ENCODE peak calls at places on chromosomes 3 and 15, in seven cellular contexts. One of them, this sample, is unnamed.

GRCh38 chr3:198079771-198080520 is 119.9 kb downstream of the LMLN start:
- DNase-seq in hepatocyte: peak; percentile 31
- DNase-seq in PC-3: peak; percentile 54
- DNase-seq in PC-9: peak; percentile 43
- DNase-seq in HCT116: peak; percentile 50
- DNase-seq in MM.1S: peak; percentile 64
- DNase-seq in GM23338: peak; percentile 63
- DNase-seq in this sample: peak; percentile 18

GRCh38 chr15:59349715-59350420 is 22.8 kb downstream of the MYO1E start:
- DNase-seq in hepatocyte: peak; percentile 76
- DNase-seq in PC-3: peak; percentile 88
- DNase-seq in PC-9: peak; percentile 68
- DNase-seq in HCT116: peak; percentile 83
- DNase-seq in MM.1S: no peak
- DNase-seq in GM23338: peak; percentile 35
- DNase-seq in this sample: peak; percentile 96

GRCh38 chr3:192417559-192418055 is 309.7 kb downstream of the FGF12 start:
- DNase-seq in hepatocyte: no peak
- DNase-seq in PC-3: no peak
- DNase-seq in PC-9: no peak
- DNase-seq in HCT116: no peak
- DNase-seq in MM.1S: no peak
- DNase-seq in GM23338: no peak
- DNase-seq in this sample: no peak

GRCh38 chr3:194675081-194675640 is 3.2 kb upstream of the LSG1 start:
- DNase-seq in hepatocyte: no peak
- DNase-seq in PC-3: no peak
- DNase-seq in PC-9: no peak
- DNase-seq in HCT116: no peak
- DNase-seq in MM.1S: no peak
- DNase-seq in GM23338: no peak
- DNase-seq in this sample: peak; percentile 61

GRCh38 chr3:192130534-192131132 is 596.7 kb downstream of the FGF12 start:
- DNase-seq in hepatocyte: peak; percentile 51
- DNase-seq in PC-3: peak; percentile 66
- DNase-seq in PC-9: peak; percentile 39
- DNase-seq in HCT116: peak; percentile 60
- DNase-seq in MM.1S: peak; percentile 84
- DNase-seq in GM23338: peak; percentile 75
- DNase-seq in this sample: peak; percentile 39

GRCh38 chr3:194857459-194858113 is 171.9 kb downstream of the FAM43A start:
- DNase-seq in hepatocyte: no peak
- DNase-seq in PC-3: no peak
- DNase-seq in PC-9: no peak
- DNase-seq in HCT116: no peak
- DNase-seq in MM.1S: no peak
- DNase-seq in GM23338: no peak
- DNase-seq in this sample: no peak

GRCh38 chr3:123076496-123077418 is 9.9 kb downstream of the PDIA5 start:
- DNase-seq in hepatocyte: peak; percentile 41
- DNase-seq in PC-3: no peak
- DNase-seq in PC-9: no peak
- DNase-seq in HCT116: no peak
- DNase-seq in MM.1S: no peak
- DNase-seq in GM23338: no peak
- DNase-seq in this sample: no peak

GRCh38 chr3:105944281-105944680 is 75.5 kb upstream of the CBLB start:
- DNase-seq in hepatocyte: no peak
- DNase-seq in PC-3: peak; percentile 49
- DNase-seq in PC-9: no peak
- DNase-seq in HCT116: no peak
- DNase-seq in MM.1S: no peak
- DNase-seq in GM23338: no peak
- DNase-seq in this sample: peak; percentile 72

GRCh38 chr3:56294316-56294715 is 174.0 kb downstream of the ERC2 start:
- DNase-seq in hepatocyte: no peak
- DNase-seq in PC-3: no peak
- DNase-seq in PC-9: no peak
- DNase-seq in HCT116: no peak
- DNase-seq in MM.1S: no peak
- DNase-seq in GM23338: no peak
- DNase-seq in this sample: no peak

GRCh38 chr3:16693820-16694219 is 88.6 kb upstream of the DAZL start:
- DNase-seq in hepatocyte: no peak
- DNase-seq in PC-3: no peak
- DNase-seq in PC-9: no peak
- DNase-seq in HCT116: no peak
- DNase-seq in MM.1S: no peak
- DNase-seq in GM23338: no peak
- DNase-seq in this sample: no peak

GRCh38 chr3:17412950-17413530 is 329.4 kb downstream of the TBC1D5 start:
- DNase-seq in hepatocyte: peak; percentile 76
- DNase-seq in PC-3: peak; percentile 82
- DNase-seq in PC-9: peak; percentile 8
- DNase-seq in HCT116: peak; percentile 56
- DNase-seq in MM.1S: peak; percentile 76
- DNase-seq in GM23338: peak; percentile 90
- DNase-seq in this sample: peak; percentile 73

GRCh38 chr15:59570364-59570763 is 41.2 kb upstream of the GCNT3 start:
- DNase-seq in hepatocyte: peak; percentile 51
- DNase-seq in PC-3: peak; percentile 73
- DNase-seq in PC-9: peak; percentile 67
- DNase-seq in HCT116: peak; percentile 45
- DNase-seq in MM.1S: no peak
- DNase-seq in GM23338: no peak
- DNase-seq in this sample: peak; percentile 39

GRCh38 chr3:152480282-152480953 is 211.7 kb downstream of the MBNL1 start:
- DNase-seq in hepatocyte: no peak
- DNase-seq in PC-3: no peak
- DNase-seq in PC-9: no peak
- DNase-seq in HCT116: no peak
- DNase-seq in MM.1S: no peak
- DNase-seq in GM23338: no peak
- DNase-seq in this sample: no peak
- H3K4me3 ChIP-seq in hepatocyte: no peak overlapping the region
- H3K4me3 ChIP-seq in PC-3: no peak overlapping the region
- H3K4me3 ChIP-seq in PC-9: no peak overlapping the region
- H3K4me3 ChIP-seq in HCT116: no peak overlapping the region
- H3K4me3 ChIP-seq in MM.1S: no peak overlapping the region
- H3K4me3 ChIP-seq in GM23338: no peak overlapping the region
- H3K4me3 ChIP-seq in this sample: no peak overlapping the region

DNA sequence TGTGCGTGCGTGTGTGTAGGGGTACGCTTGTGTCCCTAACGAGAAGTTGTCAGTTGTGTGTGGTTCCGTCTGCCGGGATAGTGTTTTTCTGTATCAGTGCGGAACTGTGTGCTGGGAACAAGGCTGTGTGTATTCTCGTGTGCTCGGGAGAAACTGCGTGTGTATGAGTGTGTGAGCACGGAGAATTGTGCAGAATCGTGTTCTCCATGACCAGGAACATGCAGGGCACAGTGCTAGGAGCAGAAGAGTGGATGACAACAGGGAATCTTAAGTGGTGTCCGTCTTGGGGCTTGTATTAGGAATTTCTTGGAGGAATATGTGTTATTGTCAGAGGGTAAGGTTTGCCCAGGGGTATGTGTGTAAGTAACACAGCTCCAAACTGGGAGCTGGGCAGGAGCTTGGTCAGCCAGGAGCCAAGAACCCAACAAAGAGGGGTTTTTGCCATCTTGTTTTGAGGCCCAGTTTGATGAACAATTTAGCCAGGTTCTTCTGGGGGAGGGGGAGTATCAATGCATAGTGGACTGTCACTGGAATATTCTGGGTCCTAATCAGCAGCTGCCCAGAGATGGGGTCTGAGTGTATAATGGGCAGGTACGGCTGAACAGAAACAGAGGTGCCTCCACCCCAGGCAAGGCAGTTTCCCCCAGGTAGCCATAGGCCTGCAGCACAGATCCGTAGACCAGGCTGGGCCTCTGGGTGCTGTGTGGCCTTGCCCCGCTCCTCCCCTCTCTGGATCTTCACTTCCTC is 2.2 kb downstream of the ISL2 start:
- DNase-seq in hepatocyte: no peak
- DNase-seq in PC-3: no peak
- DNase-seq in PC-9: no peak
- DNase-seq in HCT116: no peak
- DNase-seq in MM.1S: no peak
- DNase-seq in GM23338: no peak
- DNase-seq in this sample: no peak
- TF ChIP-seq EZH2 in hepatocyte: no peak
- TF ChIP-seq EZH2 in PC-3: no peak
- TF ChIP-seq EZH2 in PC-9: no peak
- TF ChIP-seq EZH2 in HCT116: no peak
- TF ChIP-seq EZH2 in MM.1S: no peak
- TF ChIP-seq EZH2 in GM23338: peak; percentile 75
- TF ChIP-seq EZH2 in this sample: peak; percentile 70

DNA sequence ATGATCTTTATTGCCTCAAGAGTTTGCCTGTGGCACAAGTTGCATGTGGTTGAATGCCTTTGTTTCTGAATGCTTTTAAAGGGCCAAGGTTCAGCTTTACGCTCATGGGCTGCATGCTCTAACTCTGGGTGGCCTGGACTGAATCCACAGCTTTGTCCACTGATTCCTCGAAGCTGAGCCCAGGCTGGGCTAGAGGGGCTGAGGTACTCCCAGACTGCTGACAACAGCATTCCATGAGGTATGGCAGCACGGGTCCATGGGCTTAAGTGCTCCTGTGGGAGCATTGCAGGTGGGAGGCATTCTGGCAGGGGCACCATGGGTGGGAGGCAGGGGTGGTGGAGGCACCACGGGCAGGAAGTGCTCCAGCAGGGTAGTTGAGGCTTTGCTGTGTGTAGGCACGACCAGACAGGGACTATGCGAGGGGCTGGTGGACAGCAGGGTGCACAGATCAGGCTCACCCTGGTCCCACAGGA is 61.6 kb downstream of the GLCE start:
- DNase-seq in hepatocyte: peak; percentile 18
- DNase-seq in PC-3: no peak
- DNase-seq in PC-9: no peak
- DNase-seq in HCT116: no peak
- DNase-seq in MM.1S: no peak
- DNase-seq in GM23338: no peak
- DNase-seq in this sample: no peak
- H3K9me2 ChIP-seq in hepatocyte: no peaks in the 10 kb centered on the region
- H3K9me2 ChIP-seq in PC-3: no peaks in the 10 kb centered on the region
- H3K9me2 ChIP-seq in PC-9: no peaks in the 10 kb centered on the region
- H3K9me2 ChIP-seq in HCT116: no peaks in the 10 kb centered on the region
- H3K9me2 ChIP-seq in MM.1S: no peaks in the 10 kb centered on the region
- H3K9me2 ChIP-seq in GM23338: no peaks in the 10 kb centered on the region
- H3K9me2 ChIP-seq in this sample: no peaks in the 10 kb centered on the region

GRCh38 chr3:190586631-190587000 is 72.7 kb downstream of the IL1RAP start:
- DNase-seq in hepatocyte: peak; percentile 25
- DNase-seq in PC-3: peak; percentile 81
- DNase-seq in PC-9: peak; percentile 51
- DNase-seq in HCT116: peak; percentile 52
- DNase-seq in MM.1S: no peak
- DNase-seq in GM23338: no peak
- DNase-seq in this sample: peak; percentile 92
- H3K4me3 ChIP-seq in hepatocyte: no peak overlapping the region
- H3K4me3 ChIP-seq in PC-3: no peak overlapping the region
- H3K4me3 ChIP-seq in PC-9: no peak overlapping the region
- H3K4me3 ChIP-seq in HCT116: peak overlapping the region; percentile 10
- H3K4me3 ChIP-seq in MM.1S: no peak overlapping the region
- H3K4me3 ChIP-seq in GM23338: no peak overlapping the region
- H3K4me3 ChIP-seq in this sample: peak overlapping the region; percentile 54